ENCODE peak calls at places on chromosomes 12 and 14, in nine cellular contexts. E is transverse colon, A is RWPE1, R is suprapubic skin, O is K562, U is IMR-90, F is dorsolateral prefrontal cortex, H is RWPE2, G is pancreas. N is an unnamed sample.

GRCh38 chr12:29133680-29134079 is 15.4 kb upstream of the FAR2 start:
- DNase-seq in A (no peak), O (no peak), E (no peak), U (no peak), R (no peak), F (no peak), G (no peak), H (no peak), N (no peak)

GRCh38 chr14:95818581-95818980 is 58.1 kb upstream of the TUNAR start:
- DNase-seq in G (no peak), O (no peak), F (no peak), U (no peak), R (no peak), A (no peak), H (no peak), E (no peak), N (no peak)

GRCh38 chr12:57864811-57865751 is 18.6 kb upstream of the CTDSP2 start:
- DNase-seq in G (peak; percentile 87), A (peak; percentile 86), F (no peak), R (peak; percentile 85), U (peak; percentile 77), E (peak; percentile 82), H (peak; percentile 78), O (peak; percentile 77), N (no peak)

GRCh38 chr14:74732387-74732786 is 19.4 kb downstream of the FCF1 start:
- DNase-seq in A (no peak), U (no peak), E (no peak), R (no peak), H (no peak), O (no peak), G (no peak), F (no peak), N (no peak)

GRCh38 chr12:12560587-12561304 is 1.9 kb downstream of the DUSP16 start:
- DNase-seq in H (no peak), E (peak; percentile 68), U (peak; percentile 69), F (no peak), G (no peak), O (no peak), A (peak; percentile 53), R (no peak), N (peak; percentile 38)

GRCh38 chr14:63632932-63633514 is 8.6 kb downstream of the WDR89 start:
- DNase-seq in O (no peak), R (no peak), F (no peak), H (no peak), G (no peak), E (no peak), U (peak; percentile 44), A (peak; percentile 28), N (no peak)

GRCh38 chr14:30034049-30034635 is 106.5 kb upstream of the PRKD1 start:
- DNase-seq in H (no peak), E (no peak), O (no peak), G (no peak), R (no peak), F (no peak), U (peak; percentile 17), A (no peak), N (no peak)

GRCh38 chr12:122878780-122879612 is 16.9 kb downstream of the VPS37B start:
- DNase-seq in A (no peak), F (no peak), O (no peak), G (no peak), H (no peak), E (no peak), U (no peak), R (no peak), N (no peak)

GRCh38 chr12:29544428-29545101 is 47.1 kb upstream of the OVCH1 start:
- DNase-seq in F (no peak), R (no peak), G (no peak), E (no peak), U (no peak), H (no peak), O (no peak), A (no peak), N (no peak)

GRCh38 chr12:52789637-52790426 is 6.1 kb downstream of the KRT3 start:
- DNase-seq in U (no peak), F (no peak), R (no peak), H (no peak), A (no peak), E (peak; percentile 51), O (peak; percentile 88), G (peak; percentile 61), N (no peak)

GRCh38 chr12:100157427-100157821 is 14.8 kb upstream of the BLTP3B start:
- DNase-seq in O (no peak), U (no peak), A (no peak), R (no peak), H (no peak), G (no peak), F (no peak), E (no peak), N (no peak)

GRCh38 chr12:63400746-63401145 is 249.7 kb upstream of the AVPR1A start:
- DNase-seq in F (no peak), R (no peak), G (no peak), U (peak; percentile 24), A (peak; percentile 32), E (no peak), H (no peak), O (no peak), N (no peak)

GRCh38 chr12:70247653-70248199 is 4.5 kb downstream of the CNOT2 start:
- DNase-seq in O (no peak), R (no peak), H (no peak), U (no peak), G (no peak), F (no peak), A (no peak), E (no peak), N (no peak)

GRCh38 chr14:20855652-20856291 is 35.4 kb upstream of the RNASE3 start:
- DNase-seq in A (peak; percentile 76), U (peak; percentile 59), F (peak; percentile 71), H (no peak), O (peak; percentile 48), E (peak; percentile 57), G (no peak), R (no peak), N (no peak)

GRCh38 chr12:121753844-121754264 is 39.6 kb downstream of the RHOF start:
- DNase-seq in U (no peak), R (no peak), F (peak; percentile 87), A (no peak), G (no peak), H (no peak), E (no peak), O (no peak), N (no peak)

GRCh38 chr12:119693006-119693405 is 25.1 kb downstream of the PRKAB1 start:
- DNase-seq in U (peak; percentile 90), A (peak; percentile 46), F (no peak), E (peak; percentile 80), O (no peak), H (no peak), G (no peak), R (no peak), N (no peak)
- H3K27ac ChIP-seq in U (peak overlapping the region; percentile 50), A (no peak overlapping the region), F (peak overlapping the region; percentile 77), E (peak overlapping the region; percentile 75), O (no peak overlapping the region), H (peak overlapping the region; percentile 44), G (peak overlapping the region; percentile 11), R (no peak overlapping the region), N (no peak overlapping the region)

DNA sequence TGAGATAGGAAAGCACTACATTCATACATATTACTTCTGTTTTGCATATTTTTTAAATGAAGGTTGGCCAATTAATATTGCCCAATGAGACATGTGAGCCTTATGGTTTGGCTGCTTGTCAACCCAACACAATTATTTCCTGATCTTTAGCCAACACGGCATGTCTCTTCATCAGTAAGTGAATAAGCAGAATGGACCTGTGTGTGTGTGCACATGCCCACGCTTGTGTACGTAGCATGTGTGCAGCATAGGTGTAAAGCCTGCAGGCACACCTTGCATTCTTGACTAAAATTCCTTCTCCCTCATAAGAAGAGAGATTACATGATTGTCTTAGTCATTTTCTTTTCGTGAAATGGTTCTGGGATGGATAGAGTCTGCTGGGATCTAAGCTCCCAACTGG is 88.3 kb downstream of the STON2 start:
- DNase-seq in F (no peak), H (no peak), E (no peak), R (no peak), O (no peak), U (no peak), G (no peak), A (peak; percentile 56), N (peak; percentile 92)
- H3K27ac ChIP-seq in F (no peak overlapping the region), H (peak overlapping the region; percentile 53), E (no peak overlapping the region), R (peak overlapping the region; percentile 48), O (no peak overlapping the region), U (no peak overlapping the region), G (no peak overlapping the region), A (no peak overlapping the region), N (peak overlapping the region; percentile 91)

DNA sequence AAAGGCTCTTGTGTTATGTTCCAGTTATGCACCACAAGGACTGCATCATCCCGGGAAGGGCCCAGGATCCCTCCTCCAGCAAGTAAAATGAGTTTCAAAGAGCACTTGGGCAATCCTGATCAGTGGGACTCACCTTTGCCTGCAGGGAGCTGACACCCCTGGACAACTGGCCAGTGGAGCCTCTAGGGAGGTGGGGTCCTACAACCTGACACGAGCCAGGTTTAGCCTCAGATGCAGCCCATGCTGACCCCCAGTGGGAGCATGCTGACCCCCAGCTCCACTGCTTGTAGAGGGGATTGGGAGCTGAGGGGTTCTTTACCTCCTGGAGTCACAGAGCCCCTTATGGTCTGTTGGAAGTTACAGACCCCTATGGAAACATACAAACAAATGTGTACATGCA is 365.8 kb downstream of the CACNA1C start:
- DNase-seq in E (no peak), A (no peak), R (peak; percentile 13), F (no peak), O (no peak), U (no peak), H (no peak), G (no peak), N (no peak)
- H3K27ac ChIP-seq in E (no peak overlapping the region), A (no peak overlapping the region), R (no peak overlapping the region), F (no peak overlapping the region), O (no peak overlapping the region), U (no peak overlapping the region), H (no peak overlapping the region), G (no peak overlapping the region), N (no peak overlapping the region)

GRCh38 chr14:92540472-92541048 is 27.0 kb downstream of the RIN3 start:
- DNase-seq in E (peak; percentile 89), G (peak; percentile 74), A (peak; percentile 86), R (peak; percentile 94), U (peak; percentile 100), O (no peak), H (peak; percentile 90), F (no peak), N (peak; percentile 57)
- H3K27ac ChIP-seq in E (peak overlapping the region; percentile 83), G (no peak overlapping the region), A (peak overlapping the region; percentile 71), R (peak overlapping the region; percentile 58), U (peak overlapping the region; percentile 80), O (no peak overlapping the region), H (peak overlapping the region; percentile 58), F (no peak overlapping the region), N (peak overlapping the region; percentile 5)

GRCh38 chr14:103404032-103404918 is 19.1 kb downstream of the MARK3 start:
- DNase-seq in O (no peak), E (no peak), R (no peak), H (no peak), A (no peak), G (no peak), F (no peak), U (peak; percentile 24), N (no peak)
- H3K27ac ChIP-seq in O (peak overlapping the region; percentile 34), E (peak overlapping the region; percentile 4), R (no peak overlapping the region), H (peak overlapping the region; percentile 4), A (no peak overlapping the region), G (peak overlapping the region; percentile 49), F (peak overlapping the region; percentile 72), U (no peak overlapping the region), N (no peak overlapping the region)

N was measured in keratinocyte.